ENCODE peak calls at places on chromosomes 3 and 15, in four cellular contexts. F is HCT116, Y is H1, X is SK-N-SH. J is an unnamed sample. For H3K4me1, the result is how much of the 10 kb centered on the place peaks cover.

GRCh38 chr3:48465531-48466378 is 19.2 kb downstream of the ATRIP start:
- DNase-seq in F (peak), X (peak), Y (peak), J (peak)

GRCh38 chr3:116399701-116400261 is 45.5 kb downstream of the LSAMP start:
- DNase-seq in Y (no peak), X (no peak), F (no peak), J (no peak)

GRCh38 chr3:114274929-114275328 is 18.9 kb upstream of the TIGIT start:
- DNase-seq in X (no peak), Y (no peak), F (no peak), J (no peak)

GRCh38 chr15:67717776-67718175 is 107.5 kb upstream of the SKOR1 start:
- DNase-seq in X (no peak), F (no peak), Y (no peak), J (no peak)

GRCh38 chr3:43423634-43424033 is 137.3 kb downstream of the SNRK start:
- DNase-seq in Y (no peak), X (no peak), F (no peak), J (no peak)

GRCh38 chr3:51966486-51966885 is 768 bp downstream of the PCBP4 start:
- DNase-seq in F (no peak), X (no peak), Y (no peak), J (no peak)

GRCh38 chr15:101239724-101240136 is 12.1 kb downstream of the CHSY1 start:
- DNase-seq in Y (no peak), F (no peak), X (no peak), J (no peak)

GRCh38 chr3:46857485-46858341 is 5.5 kb downstream of the MYL3 start:
- DNase-seq in F (no peak), X (no peak), Y (no peak), J (no peak)

GRCh38 chr15:85475317-85475701 is 94.9 kb downstream of the AKAP13 start:
- DNase-seq in X (no peak), F (no peak), Y (no peak), J (no peak)

GRCh38 chr3:13210221-13210975 is 137.2 kb upstream of the IQSEC1 start:
- DNase-seq in F (no peak), X (peak), Y (no peak), J (no peak)

GRCh38 chr3:85254738-85255137 is 295.9 kb downstream of the CADM2 start:
- DNase-seq in X (no peak), F (no peak), Y (no peak), J (no peak)

GRCh38 chr15:66839511-66840112 is 137.6 kb downstream of the SMAD6 start:
- DNase-seq in X (no peak), Y (no peak), F (no peak), J (no peak)

GRCh38 chr15:91922701-91923279 is 69.3 kb downstream of the SLCO3A1 start:
- DNase-seq in F (no peak), Y (no peak), X (no peak), J (no peak)

GRCh38 chr3:45180051-45180450 is 33.9 kb upstream of the CDCP1 start:
- DNase-seq in F (no peak), X (no peak), Y (no peak), J (no peak)

GRCh38 chr3:87268646-87269211 is 7.7 kb downstream of the POU1F1 start:
- DNase-seq in X (no peak), F (no peak), Y (no peak), J (no peak)

GRCh38 chr15:69154684-69155083 is 5.8 kb upstream of the GLCE start:
- DNase-seq in X (no peak), Y (no peak), F (no peak), J (no peak)

GRCh38 chr3:13016083-13016725 is 57.0 kb downstream of the IQSEC1 start:
- DNase-seq in X (no peak), Y (no peak), F (no peak), J (no peak)

GRCh38 chr15:73601449-73602425 is 31.5 kb downstream of the NPTN start:
- DNase-seq in X (no peak), Y (no peak), F (no peak), J (no peak)

GRCh38 chr3:40306336-40306735 is 3.2 kb upstream of the EIF1B start:
- DNase-seq in X (no peak), F (no peak), Y (no peak), J (no peak)

GRCh38 chr15:47394410-47394809 is 322.9 kb upstream of the SEMA6D start:
- DNase-seq in X (no peak), Y (no peak), F (no peak), J (peak)

GRCh38 chr3:126345641-126346460 is 11.4 kb downstream of the KLF15 start:
- DNase-seq in Y (peak), X (no peak), F (no peak), J (no peak)

GRCh38 chr3:67500699-67501098 is 153.7 kb downstream of the SUCLG2 start:
- DNase-seq in X (no peak), F (no peak), Y (no peak), J (no peak)

GRCh38 chr15:88376574-88377174 is 90.5 kb downstream of the MRPL46 start:
- DNase-seq in Y (no peak), F (no peak), X (no peak), J (no peak)

GRCh38 chr3:48826451-48826850 is 21.2 kb downstream of the PRKAR2A start:
- DNase-seq in F (no peak), Y (no peak), X (no peak), J (no peak)

GRCh38 chr15:88932271-88932874 is 19.2 kb upstream of the MFGE8 start:
- DNase-seq in Y (peak), X (no peak), F (no peak), J (no peak)

GRCh38 chr15:38260077-38260476 is 7.4 kb downstream of the SPRED1 start:
- DNase-seq in Y (no peak), X (no peak), F (no peak), J (no peak)
- H3K4me1 ChIP-seq in Y (under half), X (under half), F (under half), J (under half)

DNA sequence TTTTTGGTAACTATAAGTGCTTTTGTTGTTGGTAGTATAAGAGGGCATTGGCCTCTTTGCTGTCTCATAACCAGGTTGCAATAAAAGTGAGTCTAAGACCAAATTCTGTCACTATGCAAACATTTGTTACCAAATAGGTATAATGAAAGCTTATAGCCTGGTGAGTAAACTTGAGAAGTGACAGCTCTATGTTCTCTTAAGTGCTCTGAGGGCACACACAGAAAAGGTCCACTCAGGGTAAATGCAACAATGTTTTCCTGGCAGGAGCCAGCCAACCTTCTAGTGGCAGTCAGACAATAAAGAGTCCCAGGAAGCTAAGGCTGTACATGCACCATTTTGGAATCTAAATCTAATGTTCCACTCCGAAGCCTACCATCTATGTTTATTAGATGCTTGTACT is 262.1 kb upstream of the TGFBR2 start:
- DNase-seq in F (no peak), X (no peak), Y (no peak), J (no peak)
- TF ChIP-seq YY1 in F (no peak), X (no peak), Y (no peak), J (no peak)

DNA sequence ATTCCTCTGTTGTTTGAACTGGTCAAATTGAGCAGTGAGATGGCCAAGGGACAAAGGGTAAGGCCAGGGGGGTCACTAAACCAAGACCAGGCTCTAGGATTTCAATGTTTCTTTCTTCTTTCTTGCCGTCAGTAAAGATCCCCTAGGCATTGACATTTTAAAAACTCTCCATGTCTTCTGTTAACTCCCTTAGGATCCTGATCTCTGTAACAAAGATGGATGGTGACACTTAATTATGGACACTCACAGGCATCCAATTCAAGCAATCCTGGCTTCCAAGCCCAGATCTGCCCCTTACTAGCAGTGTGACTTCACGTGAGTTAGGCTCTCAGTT is 415.0 kb downstream of the RBMS3 start:
- DNase-seq in X (no peak), F (no peak), Y (no peak), J (no peak)
- H3K4me1 ChIP-seq in X (under half), F (under half), Y (under half), J (under half)

GRCh38 chr3:64684715-64685261 is 3.0 kb downstream of the ADAMTS9 start:
- DNase-seq in F (no peak), Y (peak), X (peak), J (no peak)
- TF ChIP-seq YY1 in F (no peak), Y (no peak), X (no peak), J (no peak)

J was measured in NT2/D1.